ENCODE peak calls at places on chromosomes 6 and 20, in nine cellular contexts. E, H, W, L, I, V, R, Q and O are unnamed samples.

GRCh38 chr6:72952808-72953630 is 272.3 kb downstream of the KHDC1L start:
- DNase-seq in E (no peak), H (no peak), W (no peak), L (peak), I (no peak), V (no peak), R (no peak), Q (peak), O (peak)

GRCh38 chr6:82818727-82819126 is 246.9 kb downstream of the UBE3D start:
- DNase-seq in E (no peak), H (no peak), W (peak), L (no peak), I (peak), V (no peak), R (no peak), Q (peak), O (peak)

GRCh38 chr6:156595481-156595880 is 181.7 kb upstream of the ARID1B start:
- DNase-seq in E (no peak), H (no peak), W (no peak), L (no peak), I (peak), V (no peak), R (no peak), Q (no peak), O (no peak)

GRCh38 chr6:3911614-3912336 is 62.6 kb downstream of the FAM50B start:
- DNase-seq in E (no peak), H (no peak), W (peak), L (peak), I (peak), V (peak), R (peak), Q (peak), O (peak)

GRCh38 chr6:11222385-11223277 is 9.8 kb downstream of the NEDD9 start:
- DNase-seq in E (no peak), H (no peak), W (no peak), L (peak), I (no peak), V (no peak), R (no peak), Q (no peak), O (peak)

GRCh38 chr6:155085582-155086253 is 90.6 kb downstream of the TIAM2 start:
- DNase-seq in E (no peak), H (no peak), W (no peak), L (peak), I (no peak), V (no peak), R (no peak), Q (no peak), O (peak)

GRCh38 chr6:31363809-31364208 is 6.8 kb upstream of the HLA-B start:
- DNase-seq in E (no peak), H (no peak), W (no peak), L (no peak), I (no peak), V (no peak), R (no peak), Q (no peak), O (no peak)

GRCh38 chr6:17347012-17347411 is 46.4 kb upstream of the CAP2 start:
- DNase-seq in E (no peak), H (no peak), W (no peak), L (no peak), I (no peak), V (no peak), R (no peak), Q (no peak), O (no peak)

GRCh38 chr6:156160788-156161150 is 616.4 kb upstream of the ARID1B start:
- DNase-seq in E (no peak), H (no peak), W (no peak), L (no peak), I (no peak), V (no peak), R (no peak), Q (no peak), O (peak)

GRCh38 chr20:35511814-35512420 is 17.5 kb downstream of the C20orf173 start:
- DNase-seq in E (no peak), H (peak), W (no peak), L (peak), I (peak), V (no peak), R (peak), Q (peak), O (peak)

GRCh38 chr6:80543598-80544181 is 437.2 kb downstream of the BCKDHB start:
- DNase-seq in E (no peak), H (no peak), W (no peak), L (no peak), I (peak), V (no peak), R (no peak), Q (peak), O (peak)

GRCh38 chr20:17833036-17833674 is 133.4 kb downstream of the BANF2 start:
- DNase-seq in E (no peak), H (no peak), W (no peak), L (no peak), I (peak), V (no peak), R (no peak), Q (peak), O (peak)

DNA sequence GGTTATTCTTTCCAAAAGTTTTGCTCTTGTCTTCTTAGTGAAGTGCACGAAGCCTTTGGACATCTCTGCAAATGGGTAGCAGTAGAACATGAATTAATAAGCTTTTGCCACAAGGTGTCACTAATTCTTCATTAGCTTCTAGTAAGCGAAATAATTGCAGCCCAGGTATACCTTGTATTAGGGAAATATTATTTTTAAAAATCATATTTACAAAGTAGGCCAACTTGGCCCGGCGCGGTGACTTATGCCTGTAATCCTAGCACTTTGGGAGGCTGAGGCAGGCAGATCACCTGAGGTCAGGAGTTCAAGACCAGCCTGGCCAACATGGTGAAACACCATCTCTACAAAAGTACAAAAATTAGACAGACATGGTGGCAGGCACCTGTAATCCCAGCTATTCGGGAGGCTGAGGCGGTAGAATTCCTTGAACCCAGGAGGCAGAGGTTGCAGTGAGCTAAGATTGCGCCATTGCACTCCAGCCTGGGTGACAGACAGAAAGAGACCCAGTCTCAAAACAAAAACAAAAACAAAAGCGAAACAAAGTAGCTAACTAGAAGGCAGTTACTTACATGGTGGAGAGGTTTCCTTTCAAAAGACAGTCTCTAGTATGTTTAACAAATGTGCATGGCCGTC is 8.8 kb upstream of the RSPH3 start:
- DNase-seq in E (no peak), H (peak), W (no peak), L (peak), I (peak), V (no peak), R (no peak), Q (peak), O (peak)
- TF ChIP-seq CTCF in E (peak), H (peak), W (peak), L (peak), I (peak), V (peak), R (peak), Q (peak), O (peak)

GRCh38 chr6:121649951-121650350 is 214.5 kb downstream of the GJA1 start:
- DNase-seq in E (no peak), H (no peak), W (no peak), L (no peak), I (no peak), V (no peak), R (no peak), Q (no peak), O (no peak)

GRCh38 chr6:121651420-121651819 is 216.0 kb downstream of the GJA1 start:
- DNase-seq in E (no peak), H (no peak), W (no peak), L (no peak), I (peak), V (no peak), R (no peak), Q (peak), O (peak)

GRCh38 chr6:121652726-121653623 is 217.5 kb downstream of the GJA1 start:
- DNase-seq in E (no peak), H (no peak), W (peak), L (peak), I (peak), V (no peak), R (no peak), Q (peak), O (peak)

GRCh38 chr6:121652223-121652622 is 216.8 kb downstream of the GJA1 start:
- DNase-seq in E (no peak), H (no peak), W (no peak), L (no peak), I (peak), V (no peak), R (no peak), Q (no peak), O (no peak)

DNA sequence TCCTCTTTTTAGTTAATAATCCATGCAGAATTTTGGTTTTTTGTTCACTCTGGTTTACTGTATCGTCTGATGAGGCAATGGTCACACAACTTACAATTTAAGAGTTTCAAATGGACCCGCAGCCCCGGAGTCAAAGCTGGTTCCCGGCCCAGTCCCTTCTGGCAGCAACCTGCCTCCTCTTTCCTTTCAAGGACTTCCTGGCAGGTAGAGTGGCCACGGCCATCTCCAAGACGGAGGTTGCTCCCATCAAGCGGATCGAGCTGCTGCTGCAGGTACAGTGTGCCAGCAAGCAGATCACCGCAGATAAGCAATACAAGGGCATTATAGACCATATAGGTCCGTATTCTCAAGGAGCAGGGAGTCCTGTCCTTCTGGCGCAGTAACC is 218.2 kb downstream of the GJA1 start:
- DNase-seq in E (no peak), H (no peak), W (no peak), L (no peak), I (no peak), V (no peak), R (peak), Q (no peak), O (no peak)
- H3K4me3 ChIP-seq in E (no peak), H (no peak), W (no peak), L (no peak), I (no peak), V (no peak), R (no peak), Q (no peak), O (no peak)

GRCh38 chr6:144321839-144322591 is 36.9 kb downstream of the UTRN start:
- DNase-seq in E (no peak), H (peak), W (no peak), L (peak), I (peak), V (no peak), R (no peak), Q (no peak), O (peak)
- TF ChIP-seq CTCF in E (no peak), H (no peak), W (peak), L (no peak), I (peak), V (no peak), R (no peak), Q (peak), O (no peak)

DNA sequence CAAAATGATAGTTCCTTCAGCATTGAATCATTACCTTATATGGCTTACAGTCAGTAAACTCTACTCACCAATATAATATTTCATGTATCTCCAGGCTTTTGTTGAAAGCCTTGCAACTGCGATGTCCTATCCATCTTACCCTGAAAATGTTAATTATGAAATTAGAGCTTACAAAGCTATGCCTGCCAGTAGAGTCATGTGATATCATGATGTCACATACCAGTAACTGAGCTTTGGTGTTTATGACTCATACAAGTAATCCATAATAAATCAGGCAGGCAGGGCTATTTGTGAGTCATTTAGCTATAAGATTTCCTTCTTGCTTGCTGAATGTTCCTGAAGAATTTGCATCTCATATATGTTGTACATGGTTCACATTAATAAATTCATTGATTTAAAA is 44.9 kb upstream of the FAM83B start:
- DNase-seq in E (no peak), H (no peak), W (peak), L (peak), I (peak), V (no peak), R (no peak), Q (peak), O (peak)
- H3K4me3 ChIP-seq in E (no peak), H (no peak), W (no peak), L (no peak), I (no peak), V (no peak), R (peak), Q (no peak), O (no peak)

GRCh38 chr20:51467971-51468626 is 74.4 kb downstream of the NFATC2 start:
- DNase-seq in E (no peak), H (no peak), W (no peak), L (no peak), I (no peak), V (no peak), R (no peak), Q (no peak), O (no peak)
- TF ChIP-seq CTCF in E (no peak), H (no peak), W (no peak), L (no peak), I (no peak), V (no peak), R (no peak), Q (no peak), O (no peak)

GRCh38 chr6:131029661-131030297 is 33.3 kb downstream of the EPB41L2 start:
- DNase-seq in E (no peak), H (peak), W (no peak), L (no peak), I (peak), V (no peak), R (no peak), Q (peak), O (peak)
- H3K4me3 ChIP-seq in E (no peak), H (no peak), W (no peak), L (no peak), I (no peak), V (no peak), R (no peak), Q (no peak), O (no peak)

GRCh38 chr6:49664817-49665216 is 28.2 kb upstream of the RHAG start:
- DNase-seq in E (no peak), H (no peak), W (no peak), L (no peak), I (no peak), V (no peak), R (no peak), Q (no peak), O (no peak)
- TF ChIP-seq CTCF in E (no peak), H (no peak), W (no peak), L (no peak), I (no peak), V (no peak), R (no peak), Q (no peak), O (no peak)

DNA sequence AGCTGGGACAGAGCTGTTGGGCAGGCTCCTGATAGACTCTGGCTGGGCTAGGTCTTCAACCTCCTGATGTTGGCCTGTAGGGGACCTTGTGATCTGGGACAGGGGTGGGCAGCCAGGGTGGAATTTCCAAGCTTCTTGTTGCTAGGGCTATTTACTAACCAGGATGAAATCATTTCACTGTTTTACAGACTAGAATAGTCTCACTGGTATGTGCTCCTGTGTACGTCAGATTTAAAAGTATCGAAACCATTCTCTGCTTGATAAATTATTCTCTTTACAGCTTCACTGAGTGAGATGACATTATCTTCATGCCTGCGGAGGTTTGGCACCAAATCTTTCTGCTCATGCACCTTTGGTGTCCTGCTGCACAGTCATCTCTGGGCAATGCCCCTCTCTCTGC is 10.8 kb downstream of the EDN1 start:
- DNase-seq in E (no peak), H (no peak), W (no peak), L (no peak), I (no peak), V (no peak), R (no peak), Q (no peak), O (no peak)
- H3K4me3 ChIP-seq in E (no peak), H (no peak), W (no peak), L (no peak), I (no peak), V (no peak), R (no peak), Q (no peak), O (no peak)

GRCh38 chr20:1184260-1184637 is 532 bp downstream of the TMEM74B start:
- DNase-seq in E (no peak), H (no peak), W (no peak), L (no peak), I (no peak), V (no peak), R (no peak), Q (no peak), O (no peak)
- TF ChIP-seq CTCF in E (no peak), H (no peak), W (no peak), L (no peak), I (no peak), V (no peak), R (no peak), Q (no peak), O (no peak)

GRCh38 chr20:38343798-38344701 is 2.2 kb upstream of the LBP start:
- DNase-seq in E (no peak), H (no peak), W (no peak), L (no peak), I (no peak), V (no peak), R (no peak), Q (no peak), O (no peak)

GRCh38 chr20:38346247-38346651 is at the start of gene LBP:
- DNase-seq in E (no peak), H (no peak), W (no peak), L (no peak), I (no peak), V (no peak), R (peak), Q (no peak), O (no peak)

GRCh38 chr20:38346741-38347140 is 459 bp downstream of the LBP start:
- DNase-seq in E (no peak), H (no peak), W (no peak), L (no peak), I (no peak), V (no peak), R (no peak), Q (no peak), O (no peak)

GRCh38 chr20:38343107-38343797 is 3.0 kb upstream of the LBP start:
- DNase-seq in E (no peak), H (no peak), W (peak), L (peak), I (no peak), V (peak), R (no peak), Q (peak), O (peak)

DNA sequence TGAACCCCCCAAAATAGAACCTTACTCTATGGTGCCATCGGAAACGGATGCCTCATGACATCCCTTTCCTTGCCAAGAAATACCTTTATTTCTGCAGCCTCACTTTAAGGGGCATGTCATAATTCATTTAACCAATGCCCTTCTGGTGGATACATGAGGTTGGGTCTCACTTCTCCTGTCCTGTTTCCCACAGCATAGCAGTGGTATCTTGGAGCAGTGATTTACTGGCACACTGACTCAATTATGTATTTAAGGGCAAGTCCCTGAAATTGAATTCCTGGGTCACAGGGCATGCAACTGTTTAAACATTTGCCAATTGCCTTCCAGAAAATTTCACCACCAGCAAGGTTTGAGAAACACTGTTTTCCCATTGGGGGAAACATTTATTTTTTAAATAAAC is 639 bp upstream of the LBP start:
- DNase-seq in E (no peak), H (no peak), W (no peak), L (peak), I (no peak), V (no peak), R (no peak), Q (no peak), O (no peak)
- H3K4me3 ChIP-seq in E (no peak), H (no peak), W (no peak), L (no peak), I (no peak), V (no peak), R (no peak), Q (no peak), O (no peak)